ENCODE peak calls at places on chromosome 13, in ten cellular contexts. One of them, this sample, is unnamed.

GRCh38 chr13:111876506-111876905 is 190.4 kb upstream of the SOX1 start:
- DNase-seq in dorsolateral prefrontal cortex: no peak
- DNase-seq in left cardiac atrium: no peak
- DNase-seq in ELR: no peak
- DNase-seq in effector CD4-positive, alpha-beta T cell: no peak
- DNase-seq in pancreas: no peak
- DNase-seq in activated naive CD4-positive, alpha-beta T cell treated with anti-CD3 and anti-CD28 coated beads, Interleukin-2, amount 10 ng/mL, durations not matched to agents 7 days and 5 days: no peak
- DNase-seq in NB4: no peak
- DNase-seq in HT-29: no peak
- DNase-seq in NCI-H1694 treated with DMSO at 0.1 percent for 48 hours: no peak
- DNase-seq in this sample: no peak

GRCh38 chr13:36148436-36148835 is 17.3 kb upstream of the DCLK1 start:
- DNase-seq in dorsolateral prefrontal cortex: no peak
- DNase-seq in left cardiac atrium: no peak
- DNase-seq in ELR: no peak
- DNase-seq in effector CD4-positive, alpha-beta T cell: no peak
- DNase-seq in pancreas: no peak
- DNase-seq in activated naive CD4-positive, alpha-beta T cell treated with anti-CD3 and anti-CD28 coated beads, Interleukin-2, amount 10 ng/mL, durations not matched to agents 7 days and 5 days: no peak
- DNase-seq in NB4: no peak
- DNase-seq in HT-29: no peak
- DNase-seq in NCI-H1694 treated with DMSO at 0.1 percent for 48 hours: no peak
- DNase-seq in this sample: peak

GRCh38 chr13:49653478-49653877 is 25.2 kb downstream of the ARL11 start:
- DNase-seq in dorsolateral prefrontal cortex: no peak
- DNase-seq in left cardiac atrium: no peak
- DNase-seq in ELR: no peak
- DNase-seq in effector CD4-positive, alpha-beta T cell: no peak
- DNase-seq in pancreas: no peak
- DNase-seq in activated naive CD4-positive, alpha-beta T cell treated with anti-CD3 and anti-CD28 coated beads, Interleukin-2, amount 10 ng/mL, durations not matched to agents 7 days and 5 days: no peak
- DNase-seq in NB4: no peak
- DNase-seq in HT-29: no peak
- DNase-seq in NCI-H1694 treated with DMSO at 0.1 percent for 48 hours: no peak
- DNase-seq in this sample: no peak

GRCh38 chr13:110306340-110306959 is 507 bp downstream of the COL4A1 start:
- DNase-seq in dorsolateral prefrontal cortex: no peak
- DNase-seq in left cardiac atrium: no peak
- DNase-seq in ELR: peak
- DNase-seq in effector CD4-positive, alpha-beta T cell: no peak
- DNase-seq in pancreas: no peak
- DNase-seq in activated naive CD4-positive, alpha-beta T cell treated with anti-CD3 and anti-CD28 coated beads, Interleukin-2, amount 10 ng/mL, durations not matched to agents 7 days and 5 days: no peak
- DNase-seq in NB4: no peak
- DNase-seq in HT-29: no peak
- DNase-seq in NCI-H1694 treated with DMSO at 0.1 percent for 48 hours: no peak
- DNase-seq in this sample: no peak

GRCh38 chr13:40452741-40453665 is 213.4 kb downstream of the FOXO1 start:
- DNase-seq in dorsolateral prefrontal cortex: no peak
- DNase-seq in left cardiac atrium: no peak
- DNase-seq in ELR: peak
- DNase-seq in effector CD4-positive, alpha-beta T cell: no peak
- DNase-seq in pancreas: no peak
- DNase-seq in activated naive CD4-positive, alpha-beta T cell treated with anti-CD3 and anti-CD28 coated beads, Interleukin-2, amount 10 ng/mL, durations not matched to agents 7 days and 5 days: no peak
- DNase-seq in NB4: peak
- DNase-seq in HT-29: peak
- DNase-seq in NCI-H1694 treated with DMSO at 0.1 percent for 48 hours: no peak
- DNase-seq in this sample: peak

GRCh38 chr13:44393391-44393790 is 19.8 kb downstream of the SERP2 start:
- DNase-seq in dorsolateral prefrontal cortex: peak
- DNase-seq in left cardiac atrium: peak
- DNase-seq in ELR: no peak
- DNase-seq in effector CD4-positive, alpha-beta T cell: no peak
- DNase-seq in pancreas: peak
- DNase-seq in activated naive CD4-positive, alpha-beta T cell treated with anti-CD3 and anti-CD28 coated beads, Interleukin-2, amount 10 ng/mL, durations not matched to agents 7 days and 5 days: no peak
- DNase-seq in NB4: no peak
- DNase-seq in HT-29: peak
- DNase-seq in NCI-H1694 treated with DMSO at 0.1 percent for 48 hours: no peak
- DNase-seq in this sample: no peak

GRCh38 chr13:102508411-102508810 is 88.4 kb upstream of the TPP2 start:
- DNase-seq in dorsolateral prefrontal cortex: no peak
- DNase-seq in left cardiac atrium: no peak
- DNase-seq in ELR: no peak
- DNase-seq in effector CD4-positive, alpha-beta T cell: no peak
- DNase-seq in pancreas: no peak
- DNase-seq in activated naive CD4-positive, alpha-beta T cell treated with anti-CD3 and anti-CD28 coated beads, Interleukin-2, amount 10 ng/mL, durations not matched to agents 7 days and 5 days: no peak
- DNase-seq in NB4: no peak
- DNase-seq in HT-29: no peak
- DNase-seq in NCI-H1694 treated with DMSO at 0.1 percent for 48 hours: no peak
- DNase-seq in this sample: no peak

GRCh38 chr13:50543767-50544166 is 299.7 kb downstream of the DLEU7 start:
- DNase-seq in dorsolateral prefrontal cortex: no peak
- DNase-seq in left cardiac atrium: peak
- DNase-seq in ELR: no peak
- DNase-seq in effector CD4-positive, alpha-beta T cell: no peak
- DNase-seq in pancreas: no peak
- DNase-seq in activated naive CD4-positive, alpha-beta T cell treated with anti-CD3 and anti-CD28 coated beads, Interleukin-2, amount 10 ng/mL, durations not matched to agents 7 days and 5 days: no peak
- DNase-seq in NB4: no peak
- DNase-seq in HT-29: no peak
- DNase-seq in NCI-H1694 treated with DMSO at 0.1 percent for 48 hours: no peak
- DNase-seq in this sample: peak

GRCh38 chr13:114017028-114017630 is 43.3 kb upstream of the C13orf46 start:
- DNase-seq in dorsolateral prefrontal cortex: no peak
- DNase-seq in left cardiac atrium: peak
- DNase-seq in ELR: peak
- DNase-seq in effector CD4-positive, alpha-beta T cell: no peak
- DNase-seq in pancreas: peak
- DNase-seq in activated naive CD4-positive, alpha-beta T cell treated with anti-CD3 and anti-CD28 coated beads, Interleukin-2, amount 10 ng/mL, durations not matched to agents 7 days and 5 days: no peak
- DNase-seq in NB4: no peak
- DNase-seq in HT-29: no peak
- DNase-seq in NCI-H1694 treated with DMSO at 0.1 percent for 48 hours: no peak
- DNase-seq in this sample: peak

This sample was measured in PC-3.